ENCODE peak calls at places on chromosomes 3 and 15, in four cellular contexts. A is COLO829, X is cardiac muscle cell, D is NCI-H1694. W is an unnamed sample.

GRCh38 chr15:64009798-64010241 is 36.5 kb downstream of the DAPK2 start:
- DNase-seq in X (no peak), A (no peak), D (no peak), W (no peak)

GRCh38 chr3:128495435-128495970 is 2.5 kb upstream of the GATA2 start:
- DNase-seq in D (no peak), X (no peak), A (no peak), W (peak)

GRCh38 chr15:68641376-68641775 is 62.6 kb downstream of the CORO2B start:
- DNase-seq in X (no peak), D (no peak), A (no peak), W (no peak)

GRCh38 chr15:29765234-29765841 is 56.9 kb downstream of the TJP1 start:
- DNase-seq in X (no peak), D (no peak), A (no peak), W (no peak)

GRCh38 chr15:55031732-55032131 is 165.0 kb downstream of the RSL24D1 start:
- DNase-seq in A (no peak), D (no peak), X (no peak), W (no peak)

GRCh38 chr3:127853681-127854080 is 31.4 kb upstream of the MGLL start:
- DNase-seq in A (no peak), X (peak), D (no peak), W (no peak)

GRCh38 chr3:64489361-64490044 is 198.3 kb downstream of the ADAMTS9 start:
- DNase-seq in A (no peak), X (peak), D (no peak), W (peak)

GRCh38 chr3:63051920-63052319 is 176.7 kb upstream of the CADPS start:
- DNase-seq in X (no peak), D (no peak), A (peak), W (no peak)

GRCh38 chr3:69178838-69179739 is 56.7 kb upstream of the LMOD3 start:
- DNase-seq in D (no peak), A (no peak), X (no peak), W (no peak)

GRCh38 chr15:25242957-25243799 is 195.6 kb downstream of the UBE3A start:
- DNase-seq in X (no peak), A (no peak), D (no peak), W (no peak)

GRCh38 chr3:125219261-125219701 is 6.7 kb upstream of the SLC12A8 start:
- DNase-seq in X (peak), D (no peak), A (no peak), W (no peak)

GRCh38 chr3:144119611-144120010 is 148.0 kb downstream of the DIPK2A start:
- DNase-seq in D (no peak), A (no peak), X (no peak), W (no peak)

GRCh38 chr3:114718897-114719208 is 425.0 kb downstream of the TIGIT start:
- DNase-seq in X (no peak), D (no peak), A (no peak), W (no peak)

GRCh38 chr3:189606774-189607173 is 24.4 kb upstream of the TP63 start:
- DNase-seq in D (no peak), A (no peak), X (no peak), W (no peak)

GRCh38 chr15:66714543-66714981 is 12.5 kb downstream of the SMAD6 start:
- DNase-seq in D (no peak), X (peak), A (no peak), W (no peak)